ENCODE peak calls at places on chromosomes 13 and 19, in seven cellular contexts. D is AG04449, Y is OCI-LY7, C is thoracic aorta, E is spleen, Z is endodermal cell, U is A549. R is an unnamed sample.

GRCh38 chr19:41696402-41697197 is 8.5 kb upstream of the CEACAM7 start:
- DNase-seq in D (no peak), Z (peak; percentile 87), U (no peak), C (no peak), E (peak; percentile 39), Y (no peak), R (peak; percentile 21)

GRCh38 chr13:85828094-85828684 is 29.0 kb upstream of the SLITRK6 start:
- DNase-seq in C (no peak), U (peak; percentile 15), Z (no peak), D (no peak), E (no peak), Y (peak; percentile 50), R (no peak)

GRCh38 chr13:95007322-95007721 is 293.9 kb downstream of the ABCC4 start:
- DNase-seq in Z (peak; percentile 55), C (no peak), U (no peak), E (no peak), Y (no peak), D (no peak), R (no peak)

GRCh38 chr19:49272204-49272603 is 52.8 kb downstream of the SLC6A16 start:
- DNase-seq in U (peak; percentile 44), Z (no peak), C (no peak), D (peak; percentile 3), E (no peak), Y (no peak), R (no peak)

GRCh38 chr13:50410921-50411712 is 395.9 kb downstream of the KCNRG start:
- DNase-seq in U (peak; percentile 67), E (no peak), Z (peak; percentile 65), C (peak; percentile 13), D (peak; percentile 45), Y (no peak), R (no peak)

GRCh38 chr13:42173789-42174343 is 98.1 kb upstream of the AKAP11 start:
- DNase-seq in C (no peak), Z (no peak), E (no peak), Y (no peak), D (no peak), U (no peak), R (no peak)

GRCh38 chr19:13329766-13330165 is 176.5 kb downstream of the CACNA1A start:
- DNase-seq in Z (no peak), C (no peak), Y (no peak), E (no peak), U (no peak), D (no peak), R (no peak)

GRCh38 chr13:23905766-23906165 is 8.5 kb upstream of the C1QTNF9B start:
- DNase-seq in Y (no peak), D (no peak), E (no peak), U (no peak), Z (no peak), C (no peak), R (no peak)

GRCh38 chr19:14149509-14149994 is 13.2 kb upstream of the ASF1B start:
- DNase-seq in U (no peak), Y (no peak), Z (no peak), D (no peak), C (no peak), E (peak; percentile 87), R (peak; percentile 76)

GRCh38 chr13:20566424-20566916 is 487 bp upstream of the IFT88 start:
- DNase-seq in Z (no peak), E (peak; percentile 77), D (no peak), U (peak; percentile 76), C (peak; percentile 2), Y (no peak), R (no peak)

GRCh38 chr19:11125994-11126685 is 29.4 kb downstream of the SPC24 start:
- DNase-seq in C (peak; percentile 41), E (peak; percentile 93), Y (peak; percentile 82), Z (peak; percentile 95), D (no peak), U (peak; percentile 78), R (peak; percentile 91)

GRCh38 chr13:64007334-64007733 is 2591.7 kb upstream of the PCDH20 start:
- DNase-seq in Z (no peak), U (no peak), E (no peak), C (no peak), Y (no peak), D (no peak), R (no peak)

GRCh38 chr19:29329460-29330134 is 116.6 kb upstream of the UQCRFS1 start:
- DNase-seq in E (no peak), U (peak; percentile 36), Z (peak; percentile 93), C (no peak), D (no peak), Y (peak; percentile 33), R (no peak)

GRCh38 chr19:12769689-12770088 is 5.7 kb downstream of the HOOK2 start:
- DNase-seq in U (no peak), Y (no peak), D (no peak), C (no peak), Z (peak; percentile 91), E (no peak), R (no peak)

GRCh38 chr19:38812841-38813320 is at the start of gene LGALS4:
- DNase-seq in E (no peak), D (no peak), U (peak; percentile 44), C (no peak), Z (no peak), Y (no peak), R (no peak)
- H3K4me3 ChIP-seq in E (no peak within 1 kb of the TSS), D (no peak within 1 kb of the TSS), U (no peak within 1 kb of the TSS), C (no peak within 1 kb of the TSS), Z (no peak within 1 kb of the TSS), Y (no peak within 1 kb of the TSS), R (no peak within 1 kb of the TSS)

GRCh38 chr19:35162471-35163326 is 8.2 kb downstream of the FXYD5 start:
- DNase-seq in C (no peak), Z (no peak), U (no peak), D (peak; percentile 1), Y (no peak), E (no peak), R (no peak)

GRCh38 chr19:35164418-35164817 is 9.9 kb downstream of the FXYD5 start:
- DNase-seq in E (no peak), Y (no peak), D (no peak), C (no peak), U (no peak), Z (no peak), R (no peak)

GRCh38 chr19:35159606-35160005 is 5.1 kb downstream of the FXYD5 start:
- DNase-seq in U (no peak), Z (no peak), E (no peak), Y (no peak), C (no peak), D (no peak), R (no peak)

GRCh38 chr19:35160629-35161433 is 6.3 kb downstream of the FXYD5 start:
- DNase-seq in Z (no peak), U (no peak), D (no peak), Y (no peak), E (no peak), C (no peak), R (no peak)

DNA sequence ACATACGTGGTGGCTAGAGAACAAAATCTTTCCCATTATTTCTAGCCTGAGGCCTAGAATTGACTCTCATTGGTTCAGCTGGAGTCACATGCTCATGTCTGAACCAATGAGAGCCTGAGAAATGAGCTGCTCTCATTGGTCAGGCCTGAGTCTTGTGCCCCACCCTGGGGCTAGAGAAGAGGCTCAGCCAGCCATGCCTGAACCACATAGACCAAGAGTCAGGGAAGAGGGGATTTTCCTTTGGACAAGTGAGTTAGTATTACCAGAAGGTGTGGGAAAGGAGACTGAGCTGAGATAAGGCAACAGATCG is 6.9 kb downstream of the FXYD5 start:
- DNase-seq in C (no peak), U (no peak), E (no peak), Y (no peak), D (no peak), Z (no peak), R (no peak)
- H3K4me3 ChIP-seq in C (no peak overlapping the region), U (no peak overlapping the region), E (no peak overlapping the region), Y (no peak overlapping the region), D (no peak overlapping the region), Z (no peak overlapping the region), R (no peak overlapping the region)

GRCh38 chr19:17348700-17349099 is 11.3 kb downstream of the GTPBP3 start:
- DNase-seq in Y (no peak), C (peak; percentile 51), U (peak; percentile 62), D (no peak), Z (peak; percentile 91), E (peak; percentile 85), R (peak; percentile 92)
- H3K4me3 ChIP-seq in Y (no peak overlapping the region), C (peak overlapping the region; percentile 56), U (no peak overlapping the region), D (peak overlapping the region; percentile 9), Z (no peak overlapping the region), E (no peak overlapping the region), R (no peak overlapping the region)

GRCh38 chr13:103081435-103081834 is 15.2 kb upstream of the SLC10A2 start:
- DNase-seq in C (no peak), E (no peak), Y (no peak), D (no peak), U (no peak), Z (no peak), R (no peak)
- H3K4me3 ChIP-seq in C (no peak overlapping the region), E (no peak overlapping the region), Y (no peak overlapping the region), D (no peak overlapping the region), U (no peak overlapping the region), Z (no peak overlapping the region), R (no peak overlapping the region)

GRCh38 chr19:4304509-4305252 is at the start of gene FSD1:
- DNase-seq in U (peak; percentile 52), D (no peak), Y (peak; percentile 77), C (no peak), E (no peak), Z (peak; percentile 92), R (no peak)

GRCh38 chr19:4305659-4306058 is 1.3 kb downstream of the FSD1 start:
- DNase-seq in U (no peak), E (no peak), D (no peak), Y (no peak), C (no peak), Z (no peak), R (no peak)

GRCh38 chr19:4305253-4305612 is 835 bp downstream of the FSD1 start:
- DNase-seq in C (no peak), Z (peak; percentile 60), U (no peak), D (no peak), E (no peak), Y (no peak), R (no peak)

GRCh38 chr19:4302238-4302630 is at the start of gene TMIGD2:
- DNase-seq in D (no peak), C (no peak), Z (no peak), U (no peak), E (no peak), Y (no peak), R (no peak)

GRCh38 chr19:4303778-4304508 is 455 bp upstream of the FSD1 start:
- DNase-seq in E (no peak), D (no peak), Y (no peak), C (no peak), U (no peak), Z (no peak), R (no peak)
- H3K4me3 ChIP-seq in E (no peak overlapping the region), D (peak overlapping the region; percentile 33), Y (peak overlapping the region; percentile 70), C (peak overlapping the region; percentile 50), U (peak overlapping the region; percentile 59), Z (no peak overlapping the region), R (peak overlapping the region; percentile 21)